ENCODE peak calls at places on chromosomes 13 and 19, in four cellular contexts. V is left ventricle myocardium inferior, B is aorta, K is thoracic aorta. M is an unnamed sample.
A peak's percentile ranks its signal among the peaks of the same experiment; 100 is the strongest.

GRCh38 chr13:41402695-41403511 is 54.4 kb upstream of the RGCC start:
- DNase-seq in V (no peak), B (no peak), K (no peak), M (no peak)

GRCh38 chr13:93259527-93260080 is 33.0 kb downstream of the GPC6 start:
- DNase-seq in V (no peak), B (no peak), K (no peak), M (no peak)

GRCh38 chr13:18949489-18949761 is 232.2 kb downstream of the TUBA3C start:
- DNase-seq in V (no peak), B (peak; percentile 38), K (no peak), M (no peak)

GRCh38 chr13:48505597-48506091 is 27.2 kb downstream of the RCBTB2 start:
- DNase-seq in V (no peak), B (no peak), K (no peak), M (no peak)

GRCh38 chr19:42563352-42564210 is 31.1 kb downstream of the CEACAM8 start:
- DNase-seq in V (no peak), B (no peak), K (no peak), M (no peak)

GRCh38 chr19:15223649-15224371 is 8.4 kb downstream of the EPHX3 start:
- DNase-seq in V (no peak), B (no peak), K (no peak), M (no peak)

GRCh38 chr13:84570831-84571230 is 688.6 kb upstream of the SLITRK1 start:
- DNase-seq in V (no peak), B (no peak), K (no peak), M (no peak)

GRCh38 chr13:22926176-22927007 is 254.4 kb upstream of the SGCG start:
- DNase-seq in V (peak; percentile 82), B (peak; percentile 86), K (no peak), M (peak; percentile 84)

GRCh38 chr13:100987993-100988392 is 313.4 kb upstream of the TMTC4 start:
- DNase-seq in V (no peak), B (no peak), K (no peak), M (no peak)

GRCh38 chr13:22278336-22278929 is 607.6 kb downstream of the FGF9 start:
- DNase-seq in V (peak; percentile 33), B (no peak), K (no peak), M (no peak)

GRCh38 chr19:53511933-53512374 is 26.0 kb upstream of the ZNF331 start:
- DNase-seq in V (peak; percentile 40), B (peak; percentile 82), K (no peak), M (no peak)

GRCh38 chr13:80074811-80075210 is 266.1 kb downstream of the SPRY2 start:
- DNase-seq in V (no peak), B (no peak), K (no peak), M (no peak)

GRCh38 chr19:37217533-37217854 is 520 bp upstream of the ZNF383 start:
- DNase-seq in V (no peak), B (no peak), K (no peak), M (no peak)

GRCh38 chr13:79044415-79044814 is 361.6 kb downstream of the RBM26 start:
- DNase-seq in V (no peak), B (no peak), K (no peak), M (no peak)

GRCh38 chr19:14700711-14701110 is 10.9 kb downstream of the ZNF333 start:
- DNase-seq in V (no peak), B (no peak), K (no peak), M (no peak)

GRCh38 chr19:34487651-34488051 is 6.1 kb downstream of the WTIP start:
- DNase-seq in V (no peak), B (peak; percentile 70), K (no peak), M (no peak)

GRCh38 chr13:65959305-65959704 is 1270.8 kb downstream of the PCDH9 start:
- DNase-seq in V (no peak), B (no peak), K (no peak), M (no peak)

GRCh38 chr13:41465215-41465907 is 8.0 kb downstream of the RGCC start:
- DNase-seq in V (peak; percentile 50), B (no peak), K (no peak), M (no peak)

GRCh38 chr19:18097217-18097992 is at the start of gene MAST3:
- DNase-seq in V (peak; percentile 79), B (peak; percentile 94), K (no peak), M (no peak)

GRCh38 chr13:103282571-103283450 is 216.6 kb upstream of the SLC10A2 start:
- DNase-seq in V (no peak), B (no peak), K (no peak), M (no peak)

GRCh38 chr19:12757544-12758274 is 6.1 kb downstream of the BEST2 start:
- DNase-seq in V (peak; percentile 61), B (peak; percentile 91), K (no peak), M (no peak)

GRCh38 chr19:2428756-2429711 is 1.6 kb upstream of the TIMM13 start:
- DNase-seq in V (no peak), B (no peak), K (no peak), M (no peak)

GRCh38 chr19:47247308-47247990 is 8.9 kb upstream of the CCDC9 start:
- DNase-seq in V (peak; percentile 84), B (peak; percentile 95), K (no peak), M (peak; percentile 93)

GRCh38 chr13:113448885-113449692 is 4.2 kb downstream of the ADPRHL1 start:
- DNase-seq in V (no peak), B (no peak), K (no peak), M (no peak)

GRCh38 chr13:83221256-83221655 is 661.0 kb downstream of the SLITRK1 start:
- DNase-seq in V (no peak), B (no peak), K (no peak), M (no peak)

GRCh38 chr13:100131863-100132574 is 43.1 kb downstream of the PCCA start:
- DNase-seq in V (no peak), B (no peak), K (no peak), M (no peak)

GRCh38 chr19:3333662-3334061 is 32.7 kb upstream of the NFIC start:
- DNase-seq in V (no peak), B (no peak), K (no peak), M (no peak)

GRCh38 chr13:32911506-32911905 is 104.7 kb upstream of the KL start:
- DNase-seq in V (no peak), B (no peak), K (no peak), M (no peak)

GRCh38 chr19:38831142-38831605 is 420 bp downstream of the ECH1 start:
- DNase-seq in V (peak; percentile 76), B (peak; percentile 88), K (peak; percentile 34), M (peak; percentile 88)

GRCh38 chr19:50739841-50740426 is 16.8 kb downstream of the CLEC11A start:
- DNase-seq in V (no peak), B (no peak), K (no peak), M (no peak)

GRCh38 chr19:15551183-15552004 is 43.1 kb downstream of the CYP4F22 start:
- DNase-seq in V (no peak), B (peak; percentile 78), K (no peak), M (no peak)

GRCh38 chr19:38039966-38040365 is 133.0 kb downstream of the SIPA1L3 start:
- DNase-seq in V (no peak), B (peak; percentile 5), K (no peak), M (no peak)

GRCh38 chr13:52938065-52938464 is 89.6 kb upstream of the PCDH8 start:
- DNase-seq in V (no peak), B (no peak), K (no peak), M (no peak)
- H3K4me1 ChIP-seq in V (no peaks in the 10 kb centered on the region), B (no peaks in the 10 kb centered on the region), K (no peaks in the 10 kb centered on the region), M (no peaks in the 10 kb centered on the region)

DNA sequence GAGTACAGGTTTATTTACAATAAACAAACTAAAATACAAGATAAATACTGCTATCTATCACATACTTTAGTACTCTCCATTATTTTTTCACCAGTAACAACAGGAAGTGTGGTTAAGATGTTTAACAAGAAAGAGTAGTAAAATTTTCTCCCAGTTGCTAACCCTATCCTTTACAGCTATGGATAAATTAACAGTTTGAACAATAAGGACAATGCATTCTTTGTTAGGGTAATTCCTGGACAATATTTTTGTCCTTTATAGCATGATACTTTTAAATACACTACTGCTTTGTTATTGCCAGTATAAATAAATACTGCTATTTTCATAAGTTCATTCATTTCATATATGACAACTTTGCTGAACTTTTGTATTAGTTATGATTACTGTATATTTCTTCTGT is 630.2 kb upstream of the ATXN8OS start:
- DNase-seq in V (no peak), B (no peak), K (no peak), M (no peak)
- H3K4me3 ChIP-seq in V (no peak overlapping the region), B (no peak overlapping the region), K (no peak overlapping the region), M (no peak overlapping the region)

GRCh38 chr19:579111-579841 is 6.9 kb downstream of the BSG start:
- DNase-seq in V (no peak), B (peak; percentile 71), K (no peak), M (peak; percentile 61)

GRCh38 chr19:577439-578392 is 5.3 kb downstream of the BSG start:
- DNase-seq in V (no peak), B (no peak), K (no peak), M (no peak)

GRCh38 chr19:575527-576506 is 3.4 kb downstream of the BSG start:
- DNase-seq in V (peak; percentile 81), B (peak; percentile 75), K (no peak), M (no peak)

GRCh38 chr19:574658-575526 is 2.5 kb downstream of the BSG start:
- DNase-seq in V (peak; percentile 75), B (peak; percentile 75), K (no peak), M (no peak)

GRCh38 chr19:576768-577438 is 4.5 kb downstream of the BSG start:
- DNase-seq in V (no peak), B (no peak), K (no peak), M (no peak)
- H3K27ac ChIP-seq in V (peak overlapping the region; percentile 98), B (no peak overlapping the region), K (no peak overlapping the region), M (no peak overlapping the region)

GRCh38 chr19:8363803-8364771 is at the start of gene ANGPTL4:
- DNase-seq in V (peak; percentile 77), B (peak; percentile 91), K (peak; percentile 53), M (peak; percentile 90)

GRCh38 chr19:8358948-8359347 is 5.0 kb upstream of the ANGPTL4 start:
- DNase-seq in V (no peak), B (no peak), K (no peak), M (no peak)

GRCh38 chr19:8357007-8357521 is 6.9 kb upstream of the ANGPTL4 start:
- DNase-seq in V (no peak), B (no peak), K (no peak), M (no peak)

GRCh38 chr19:8361921-8362793 is 1.8 kb upstream of the ANGPTL4 start:
- DNase-seq in V (peak; percentile 93), B (peak; percentile 98), K (peak; percentile 94), M (peak; percentile 97)

DNA sequence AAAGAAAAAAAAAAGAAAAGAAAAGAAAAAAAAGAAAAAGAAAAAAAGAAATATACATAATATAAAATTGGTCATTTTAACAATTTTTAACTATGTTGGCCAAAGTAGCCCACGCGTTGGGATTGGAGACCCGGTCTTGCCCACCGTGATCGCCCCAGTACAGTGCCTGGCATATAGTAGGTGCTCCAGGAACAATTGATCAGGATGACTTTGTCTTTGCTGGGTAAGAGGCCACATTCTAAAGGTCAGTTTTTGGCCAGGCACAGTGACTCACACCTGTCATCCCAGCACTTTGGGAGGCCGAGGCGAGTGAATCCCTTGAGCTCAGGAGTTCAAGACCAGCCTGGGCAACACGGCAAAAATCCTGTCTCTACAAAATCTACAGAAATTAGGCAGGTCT is 3.8 kb upstream of the ANGPTL4 start:
- DNase-seq in V (no peak), B (no peak), K (no peak), M (no peak)
- H3K4me1 ChIP-seq in V (peaks cover 46% of the 10 kb centered on the region), B (no peaks in the 10 kb centered on the region), K (peaks cover 5% of the 10 kb centered on the region), M (peaks cover 48% of the 10 kb centered on the region)

GRCh38 chr13:109730832-109731335 is 55.5 kb downstream of the IRS2 start:
- DNase-seq in V (no peak), B (no peak), K (no peak), M (no peak)
- H3K4me3 ChIP-seq in V (no peak overlapping the region), B (no peak overlapping the region), K (no peak overlapping the region), M (no peak overlapping the region)

M was measured in suprapubic skin.